ENCODE peak calls at places on chromosome 21, in six cellular contexts. A is uterus, H is heart right ventricle, B is HepG2, G is fibroblast of lung, D is spleen. U is an unnamed sample.

GRCh38 chr21:38712076-38712475 is 93.7 kb upstream of the ETS2 start:
- DNase-seq in A (peak; percentile 21), B (peak; percentile 62), H (no peak), G (peak; percentile 36), D (no peak), U (no peak)

GRCh38 chr21:42638266-42638863 is 15.1 kb upstream of the PDE9A start:
- DNase-seq in G (no peak), A (no peak), D (peak; percentile 55), H (no peak), B (no peak), U (no peak)

GRCh38 chr21:30206551-30207251 is 9.2 kb downstream of the CLDN8 start:
- DNase-seq in D (no peak), H (no peak), B (no peak), A (no peak), G (peak; percentile 10), U (no peak)

GRCh38 chr21:43958364-43959158 is 53.5 kb upstream of the TRAPPC10 start:
- DNase-seq in B (no peak), G (no peak), H (no peak), A (no peak), D (no peak), U (no peak)

GRCh38 chr21:28336299-28336698 is 656.4 kb downstream of the LTN1 start:
- DNase-seq in D (no peak), A (no peak), B (peak; percentile 16), H (no peak), G (peak; percentile 73), U (no peak)

GRCh38 chr21:28687571-28687970 is 305.1 kb downstream of the LTN1 start:
- DNase-seq in B (no peak), G (no peak), A (no peak), D (no peak), H (no peak), U (no peak)

GRCh38 chr21:32253215-32253641 is 25.6 kb downstream of the MIS18A start:
- DNase-seq in D (no peak), H (peak; percentile 36), G (peak; percentile 75), A (peak; percentile 59), B (no peak), U (peak; percentile 86)

GRCh38 chr21:31397515-31397926 is 53.5 kb upstream of the TIAM1 start:
- DNase-seq in H (no peak), G (peak; percentile 12), D (no peak), B (no peak), A (no peak), U (peak; percentile 26)

GRCh38 chr21:37435120-37435519 is 68.5 kb downstream of the DYRK1A start:
- DNase-seq in B (no peak), D (no peak), A (peak; percentile 42), H (no peak), G (peak; percentile 99), U (no peak)

GRCh38 chr21:18000961-18001522 is 181.9 kb upstream of the C21orf91 start:
- DNase-seq in G (no peak), D (no peak), A (no peak), B (peak; percentile 0), H (no peak), U (no peak)

GRCh38 chr21:29196664-29197052 is 66.2 kb downstream of the MAP3K7CL start:
- DNase-seq in H (no peak), G (no peak), D (no peak), A (no peak), B (no peak), U (no peak)

GRCh38 chr21:43991447-43991991 is 20.6 kb upstream of the TRAPPC10 start:
- DNase-seq in A (no peak), H (no peak), D (peak; percentile 80), G (no peak), B (no peak), U (no peak)

GRCh38 chr21:25369524-25370300 is 237.6 kb downstream of the MRPL39 start:
- DNase-seq in D (no peak), H (no peak), G (peak; percentile 85), A (no peak), B (no peak), U (no peak)

DNA sequence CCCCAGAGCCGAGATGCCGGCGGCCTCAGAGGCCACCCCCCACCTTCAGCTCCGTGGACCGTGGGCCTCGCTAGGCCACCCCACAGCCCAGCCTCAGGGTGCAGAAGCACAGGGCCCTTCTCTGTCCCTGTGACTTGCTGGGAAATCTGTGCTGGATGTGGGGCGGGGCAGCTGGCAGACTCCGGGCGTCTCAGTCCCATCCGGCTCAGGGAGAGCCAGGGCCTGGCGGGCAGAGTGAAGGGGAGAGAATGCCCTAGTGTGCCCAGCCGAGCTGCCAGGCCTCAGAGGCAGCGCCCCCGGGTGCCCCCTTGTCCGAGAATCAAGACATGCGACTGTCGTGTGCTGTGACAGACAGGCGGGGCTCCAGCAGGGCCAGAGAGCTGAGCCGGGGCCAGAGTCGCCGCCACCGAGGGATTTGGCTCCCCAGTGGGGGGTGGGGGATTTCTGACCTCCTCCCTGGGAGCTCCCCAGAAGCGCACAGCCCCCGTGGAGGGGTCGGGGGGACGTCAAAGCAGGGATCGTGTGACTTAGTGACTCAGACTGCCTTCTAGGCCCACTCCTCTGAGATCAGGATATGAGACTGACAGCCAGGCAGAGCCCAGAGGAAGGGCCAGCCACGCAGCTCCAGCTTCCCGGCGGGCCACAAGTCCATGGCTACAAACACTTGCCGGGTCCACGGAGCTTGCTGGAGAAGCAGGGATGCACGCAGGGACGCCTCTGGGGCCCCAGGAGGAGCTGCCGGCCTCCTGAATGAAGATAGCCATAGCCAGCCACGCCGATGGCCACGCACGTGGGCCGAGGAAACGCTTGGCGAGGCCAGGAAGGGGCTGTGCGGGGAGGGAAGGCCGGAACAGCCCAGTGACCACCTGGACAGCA is 11.9 kb downstream of the COL6A1 start:
- DNase-seq in H (peak; percentile 41), D (peak; percentile 66), A (peak; percentile 44), B (no peak), G (no peak), U (peak; percentile 85)
- H3K27ac ChIP-seq in H (peak overlapping the region; percentile 52), D (no peak overlapping the region), A (peak overlapping the region; percentile 77), B (no peak overlapping the region), G (peak overlapping the region; percentile 34), U (peak overlapping the region; percentile 76)

DNA sequence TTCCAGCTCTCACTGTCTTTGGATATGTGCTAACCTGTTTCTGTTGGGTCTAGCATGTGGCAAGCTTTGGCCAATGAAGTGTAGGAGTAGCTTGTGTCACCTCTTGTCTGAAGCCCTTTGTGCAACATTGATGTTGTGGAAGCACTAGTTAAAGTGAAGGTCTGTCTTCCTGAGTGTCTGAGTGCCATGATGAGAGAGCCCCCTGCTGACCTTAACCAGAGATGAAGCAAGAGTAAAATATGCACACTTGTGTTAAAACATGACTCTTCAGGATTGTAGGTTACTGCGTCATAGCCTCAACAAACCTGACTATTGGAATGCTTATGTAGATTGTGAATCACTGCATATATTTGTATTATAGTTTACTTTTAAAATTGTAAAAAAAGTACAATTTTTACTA is 103.7 kb downstream of the NCAM2 start:
- DNase-seq in G (peak; percentile 77), A (no peak), D (no peak), B (peak; percentile 3), H (no peak), U (no peak)
- TF ChIP-seq CTCF in G (peak; percentile 35), A (no peak), D (no peak), B (peak; percentile 38), H (no peak), U (no peak)

DNA sequence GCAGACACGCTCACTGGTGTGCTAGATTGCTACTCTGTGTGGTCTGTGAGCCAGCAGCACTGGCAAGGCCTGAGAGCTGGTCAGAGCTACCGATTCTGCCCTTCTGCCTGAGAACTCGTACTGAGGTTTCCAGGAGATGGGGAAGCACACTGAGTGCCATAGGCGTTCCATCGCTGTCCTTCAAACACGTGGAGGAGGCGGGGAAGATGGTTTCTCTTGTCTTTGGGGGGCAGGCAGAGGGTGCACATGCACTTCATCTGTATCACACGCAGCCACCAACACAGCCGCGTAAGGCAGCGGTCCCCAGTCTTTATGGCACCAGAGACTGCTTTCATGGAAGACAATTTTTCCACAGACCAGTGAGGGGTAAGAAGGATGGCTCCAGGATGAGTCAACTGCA is 23.8 kb upstream of the MX1 start:
- DNase-seq in H (no peak), D (no peak), G (no peak), A (no peak), B (no peak), U (peak; percentile 29)
- H3K4me3 ChIP-seq in H (no peak overlapping the region), D (no peak overlapping the region), G (no peak overlapping the region), A (no peak overlapping the region), B (no peak overlapping the region), U (no peak overlapping the region)

GRCh38 chr21:45301521-45302081 is 13.9 kb upstream of the POFUT2 start:
- DNase-seq in A (no peak), B (no peak), H (no peak), D (peak; percentile 61), G (no peak), U (no peak)

GRCh38 chr21:45300786-45301520 is 13.3 kb upstream of the POFUT2 start:
- DNase-seq in B (no peak), A (peak; percentile 21), H (peak; percentile 17), G (no peak), D (peak; percentile 63), U (peak; percentile 73)

GRCh38 chr21:45302082-45303061 is 14.7 kb upstream of the POFUT2 start:
- DNase-seq in A (peak; percentile 80), D (peak; percentile 82), H (peak; percentile 82), G (no peak), B (no peak), U (peak; percentile 86)

GRCh38 chr21:45299026-45299863 is 11.6 kb upstream of the POFUT2 start:
- DNase-seq in G (no peak), H (peak; percentile 71), D (peak; percentile 64), A (peak; percentile 17), B (no peak), U (peak; percentile 90)

DNA sequence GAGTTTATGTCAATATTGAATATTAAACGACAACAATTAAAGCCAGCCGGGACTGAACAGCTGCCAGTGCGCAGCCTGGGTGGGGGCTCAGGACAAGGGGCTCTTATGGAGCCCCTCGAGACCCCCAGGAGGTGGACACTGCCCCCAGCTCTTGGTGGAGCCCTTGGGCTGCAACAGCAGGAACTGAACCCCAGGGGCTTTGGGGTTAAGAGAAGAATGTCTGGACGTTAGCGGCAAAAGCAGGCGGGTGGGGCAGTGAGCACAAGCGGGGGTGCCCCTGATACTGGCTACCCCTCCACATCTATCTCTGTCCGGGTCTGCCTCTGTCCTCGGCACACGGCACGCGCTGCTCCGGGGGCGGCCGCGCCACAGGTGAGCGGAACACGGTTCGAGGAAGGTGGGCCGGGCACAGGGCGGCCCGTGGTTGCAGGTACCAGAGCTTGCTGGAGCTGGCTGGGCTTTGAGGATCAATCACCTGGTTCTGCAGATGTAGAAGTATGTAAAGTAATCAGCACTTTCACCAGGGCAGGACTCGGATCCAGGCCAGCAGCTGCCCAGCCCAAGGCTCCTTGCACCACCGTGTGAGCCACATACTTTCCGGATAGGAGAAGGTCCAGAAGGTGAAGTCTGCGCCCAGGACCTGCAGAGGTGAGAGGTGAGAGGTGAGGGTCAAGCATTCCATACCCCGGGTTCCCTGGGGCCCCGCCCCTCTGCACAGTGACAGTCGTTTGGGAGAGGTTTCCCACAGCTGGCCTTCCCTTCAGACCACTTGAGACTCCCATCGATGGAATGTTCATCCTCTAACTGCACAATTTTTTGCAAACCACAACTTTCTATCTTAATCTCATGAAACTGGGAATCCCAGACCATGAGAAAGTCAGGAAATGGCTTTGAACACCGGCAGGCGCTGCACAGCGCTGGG is 12.4 kb upstream of the POFUT2 start:
- DNase-seq in B (no peak), G (peak; percentile 87), A (peak; percentile 19), H (peak; percentile 26), D (peak; percentile 65), U (no peak)
- H3K27ac ChIP-seq in B (no peak overlapping the region), G (peak overlapping the region; percentile 77), A (no peak overlapping the region), H (peak overlapping the region; percentile 88), D (peak overlapping the region; percentile 80), U (peak overlapping the region; percentile 94)

DNA sequence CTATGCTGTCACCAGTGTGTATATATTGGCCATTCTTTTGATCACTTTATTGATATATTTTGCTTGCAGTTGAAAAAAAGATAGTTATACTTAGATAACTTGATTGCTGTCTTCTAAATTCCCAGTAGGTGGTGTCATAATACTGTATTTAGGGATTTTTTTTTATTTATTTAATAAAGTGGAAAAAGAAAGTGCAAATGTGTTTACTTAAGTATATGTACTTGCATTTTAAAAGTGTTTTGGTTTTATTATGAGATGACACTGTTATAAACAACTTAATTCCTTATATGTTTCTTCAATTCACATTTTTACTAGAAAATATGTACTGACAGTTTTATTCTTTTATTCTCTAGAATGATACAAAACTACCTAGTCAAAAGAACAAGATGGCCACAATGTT is 164.8 kb downstream of the USP25 start:
- DNase-seq in A (no peak), H (no peak), G (peak; percentile 37), D (no peak), B (no peak), U (no peak)
- TF ChIP-seq CTCF in A (peak; percentile 42), H (no peak), G (peak; percentile 30), D (no peak), B (no peak), U (no peak)